ENCODE peak calls at places on chromosomes 12 and 14, in eight cellular contexts. F, Z, B, R, G, Q, M and S are unnamed samples.

GRCh38 chr12:52415870-52416750 is 10.0 kb upstream of the KRT82 start:
- DNase-seq in F (peak), G (no peak), M (peak), Z (no peak), Q (peak), B (no peak), R (no peak), S (no peak)

GRCh38 chr14:37272569-37272968 is 74.8 kb downstream of the MIPOL1 start:
- DNase-seq in M (no peak), F (no peak), Q (no peak), R (no peak), Z (no peak), G (no peak), B (no peak), S (no peak)

GRCh38 chr12:46916796-46917419 is 91.1 kb upstream of the SLC38A4 start:
- DNase-seq in Z (no peak), F (no peak), M (no peak), B (no peak), Q (no peak), G (no peak), R (no peak), S (no peak)

GRCh38 chr14:71642715-71643114 is 289.5 kb upstream of the RGS6 start:
- DNase-seq in B (no peak), Z (no peak), R (no peak), G (no peak), F (no peak), Q (no peak), M (no peak), S (no peak)

GRCh38 chr12:12616512-12617275 is 5.0 kb downstream of the CREBL2 start:
- DNase-seq in F (no peak), Q (no peak), Z (no peak), G (no peak), B (no peak), M (no peak), R (no peak), S (no peak)

GRCh38 chr14:50619569-50620141 is 48.5 kb downstream of the SAV1 start:
- DNase-seq in R (no peak), G (no peak), M (peak), B (peak), Z (no peak), F (no peak), Q (peak), S (no peak)

GRCh38 chr12:19970116-19970515 is 398.2 kb upstream of the PDE3A start:
- DNase-seq in Z (no peak), M (peak), R (no peak), F (peak), G (no peak), B (no peak), Q (no peak), S (no peak)

GRCh38 chr14:89212386-89213235 is 204.4 kb downstream of the FOXN3 start:
- DNase-seq in Z (no peak), F (no peak), R (no peak), G (no peak), Q (no peak), M (no peak), B (no peak), S (no peak)

GRCh38 chr14:97021571-97022171 is 224.5 kb downstream of the VRK1 start:
- DNase-seq in Q (peak), G (no peak), R (no peak), Z (no peak), M (no peak), B (no peak), F (no peak), S (no peak)

GRCh38 chr12:100794441-100795192 is at the start of gene ANO4:
- DNase-seq in G (peak), B (no peak), M (peak), F (no peak), Z (peak), Q (no peak), R (no peak), S (no peak)

GRCh38 chr14:74980398-74980745 is 22.3 kb upstream of the EIF2B2 start:
- DNase-seq in Z (no peak), F (no peak), M (no peak), G (peak), B (no peak), Q (no peak), R (no peak), S (no peak)

GRCh38 chr12:114168061-114168460 is 201.9 kb upstream of the RBM19 start:
- DNase-seq in G (no peak), B (no peak), M (peak), F (no peak), R (no peak), Z (no peak), Q (no peak), S (no peak)

GRCh38 chr12:82874935-82875334 is 188.2 kb downstream of the TMTC2 start:
- DNase-seq in G (no peak), B (no peak), Q (no peak), Z (no peak), F (no peak), M (no peak), R (no peak), S (no peak)

GRCh38 chr12:114396153-114396868 is 9.6 kb downstream of the TBX5 start:
- DNase-seq in F (no peak), B (no peak), G (no peak), Q (no peak), Z (no peak), M (no peak), R (no peak), S (no peak)

GRCh38 chr12:47361389-47362031 is 281.8 kb upstream of the AMIGO2 start:
- DNase-seq in Z (no peak), G (no peak), Q (peak), R (no peak), F (no peak), B (no peak), M (no peak), S (no peak)

GRCh38 chr12:103930787-103931536 is 752 bp downstream of the HSP90B1 start:
- DNase-seq in M (peak), G (no peak), B (no peak), R (no peak), Q (peak), F (no peak), Z (peak), S (no peak)

GRCh38 chr12:58414398-58414871 is 473.1 kb downstream of the ATP23 start:
- DNase-seq in M (peak), Z (no peak), R (no peak), Q (no peak), F (no peak), B (no peak), G (no peak), S (no peak)

GRCh38 chr14:31068235-31068634 is 42.1 kb upstream of the STRN3 start:
- DNase-seq in Z (no peak), G (no peak), B (no peak), R (no peak), Q (no peak), F (no peak), M (peak), S (no peak)

GRCh38 chr12:75892779-75893408 is 138.7 kb downstream of the PHLDA1 start:
- DNase-seq in F (peak), R (no peak), B (no peak), Q (no peak), M (peak), Z (no peak), G (no peak), S (no peak)

GRCh38 chr12:7346571-7347225 is 42.8 kb downstream of the ACSM4 start:
- DNase-seq in B (no peak), G (no peak), M (peak), F (no peak), Q (no peak), Z (no peak), R (no peak), S (no peak)

GRCh38 chr12:95074766-95075165 is 1.3 kb upstream of the NR2C1 start:
- DNase-seq in Q (no peak), R (no peak), M (no peak), F (no peak), G (no peak), Z (no peak), B (no peak), S (no peak)

GRCh38 chr12:95077341-95077740 is 3.9 kb upstream of the NR2C1 start:
- DNase-seq in Z (no peak), F (peak), M (no peak), G (no peak), R (no peak), Q (no peak), B (no peak), S (no peak)

GRCh38 chr12:95073698-95074520 is 491 bp upstream of the NR2C1 start:
- DNase-seq in R (no peak), B (no peak), F (no peak), M (no peak), Q (no peak), G (peak), Z (no peak), S (no peak)

GRCh38 chr12:95070378-95070777 is 3.0 kb downstream of the NR2C1 start:
- DNase-seq in Z (no peak), Q (no peak), F (no peak), G (no peak), R (no peak), M (no peak), B (no peak), S (no peak)

DNA sequence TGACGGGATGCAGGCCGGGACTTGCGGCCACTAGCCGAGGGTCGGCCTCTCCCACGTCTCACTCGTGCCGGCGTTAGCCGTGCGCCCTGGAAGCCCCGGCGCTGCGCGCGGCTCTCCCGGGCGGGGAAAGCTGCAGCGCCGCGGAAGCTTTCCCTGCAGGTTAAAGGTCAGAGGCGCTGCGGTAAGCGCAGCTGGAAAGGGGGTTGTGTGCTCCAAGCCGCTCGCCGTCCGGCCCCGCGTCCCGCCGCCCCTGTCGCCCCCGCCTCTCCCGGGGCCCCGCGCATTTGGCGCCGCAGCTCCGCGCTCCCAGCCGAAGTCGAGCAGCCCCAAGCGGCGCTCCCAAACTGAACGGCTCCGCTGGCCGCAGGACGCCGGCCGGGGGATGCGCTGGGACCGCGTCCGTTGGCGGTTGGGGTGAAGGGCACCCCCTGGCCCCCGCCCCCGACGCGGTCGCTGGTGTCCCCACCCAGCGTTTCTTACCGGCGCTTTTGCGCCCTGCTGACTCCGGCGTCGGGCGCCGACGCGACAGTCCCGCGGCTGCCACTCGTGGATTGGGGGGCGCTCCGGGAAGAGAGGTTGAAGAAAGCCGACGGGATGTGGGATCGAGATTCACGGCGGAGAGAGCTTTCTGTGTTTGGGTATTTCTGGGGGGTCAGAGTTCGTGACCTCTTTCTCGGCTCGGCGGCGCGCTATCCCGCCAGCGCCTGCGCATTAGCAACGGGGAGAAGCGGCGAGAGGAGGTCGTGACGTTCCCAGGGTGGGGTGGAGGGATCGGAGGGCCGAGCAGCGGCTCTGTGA is at the start of gene NR2C1:
- DNase-seq in Q (peak), F (peak), G (peak), R (peak), B (peak), M (peak), Z (peak), S (peak)
- TF ChIP-seq CTCF in Q (no peak), F (no peak), G (no peak), R (no peak), B (no peak), M (no peak), Z (no peak), S (no peak)

GRCh38 chr14:59630281-59630963 is 53.8 kb upstream of the CCDC175 start:
- DNase-seq in G (peak), R (no peak), Q (peak), F (no peak), M (no peak), Z (peak), B (no peak), S (no peak)
- TF ChIP-seq CTCF in G (peak), R (no peak), Q (no peak), F (no peak), M (no peak), Z (no peak), B (no peak), S (no peak)

GRCh38 chr14:103675957-103676356 is 39.3 kb downstream of the XRCC3 start:
- DNase-seq in Q (no peak), B (no peak), R (no peak), F (no peak), Z (no peak), M (no peak), G (no peak), S (no peak)

GRCh38 chr14:103679351-103679750 is 35.9 kb downstream of the XRCC3 start:
- DNase-seq in Q (no peak), M (peak), F (no peak), R (peak), G (no peak), B (no peak), Z (no peak), S (no peak)

GRCh38 chr14:103680491-103681231 is 34.6 kb downstream of the XRCC3 start:
- DNase-seq in Z (no peak), B (no peak), R (no peak), Q (no peak), F (no peak), G (no peak), M (no peak), S (no peak)

GRCh38 chr14:103676881-103677675 is 38.2 kb downstream of the XRCC3 start:
- DNase-seq in G (no peak), M (no peak), R (no peak), B (no peak), F (no peak), Q (no peak), Z (no peak), S (no peak)
- TF ChIP-seq CTCF in G (no peak), M (no peak), R (no peak), B (no peak), F (no peak), Q (no peak), Z (no peak), S (no peak)

DNA sequence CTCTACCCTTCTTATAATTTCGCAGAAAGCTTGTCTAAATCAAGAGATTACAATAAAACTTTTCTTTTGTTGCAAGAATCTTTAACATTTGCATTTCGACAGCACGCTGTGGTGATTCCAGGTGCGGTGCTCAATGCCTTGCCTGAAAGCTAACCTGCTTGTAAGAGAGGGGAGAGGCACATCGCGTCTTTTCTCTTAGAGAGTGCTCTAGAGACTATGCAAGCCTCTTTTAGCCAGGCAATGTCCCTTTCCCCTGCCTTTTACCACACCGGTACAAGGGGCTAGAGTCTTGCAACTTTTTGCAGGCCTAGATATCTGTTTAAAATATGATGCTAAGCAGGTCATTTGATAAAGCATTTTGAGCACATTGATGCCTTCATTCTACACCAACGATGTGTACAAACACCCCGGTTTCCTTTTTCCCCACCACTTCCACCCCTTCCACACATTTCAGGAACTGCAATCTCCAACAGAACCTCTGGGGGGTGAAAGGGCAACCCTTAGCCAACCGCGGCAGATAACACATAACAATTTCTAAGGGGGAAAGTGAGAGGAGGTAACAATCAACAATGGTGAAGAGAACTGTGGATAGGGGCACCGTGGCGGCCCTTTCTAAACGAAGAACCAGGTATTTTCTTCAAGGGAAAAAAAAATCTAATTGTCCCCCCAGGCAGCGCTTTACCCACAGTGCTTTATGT is 1.3 kb downstream of the KITLG start:
- DNase-seq in F (no peak), Q (peak), Z (peak), B (no peak), R (no peak), M (no peak), G (no peak), S (no peak)
- TF ChIP-seq CTCF in F (peak), Q (peak), Z (peak), B (peak), R (no peak), M (peak), G (no peak), S (no peak)

GRCh38 chr12:5889381-5890047 is 55.5 kb downstream of the ANO2 start:
- DNase-seq in M (no peak), Q (peak), B (no peak), Z (no peak), F (no peak), R (no peak), G (no peak), S (no peak)
- TF ChIP-seq CTCF in M (no peak), Q (no peak), B (peak), Z (no peak), F (no peak), R (no peak), G (no peak), S (no peak)

GRCh38 chr12:54036620-54037359 is 3.9 kb downstream of the HOXC5 start:
- DNase-seq in R (no peak), G (no peak), B (no peak), Q (no peak), Z (peak), F (no peak), M (peak), S (no peak)

GRCh38 chr12:54035561-54036377 is 2.9 kb downstream of the HOXC5 start:
- DNase-seq in B (no peak), R (no peak), M (no peak), F (no peak), Q (no peak), G (no peak), Z (peak), S (no peak)

GRCh38 chr12:54038260-54038759 is 5.5 kb downstream of the HOXC5 start:
- DNase-seq in R (no peak), B (no peak), Q (no peak), F (no peak), Z (peak), G (no peak), M (no peak), S (no peak)

GRCh38 chr12:54038760-54039414 is 6.0 kb downstream of the HOXC5 start:
- DNase-seq in Z (peak), Q (no peak), B (no peak), R (no peak), G (no peak), F (no peak), M (no peak), S (no peak)

DNA sequence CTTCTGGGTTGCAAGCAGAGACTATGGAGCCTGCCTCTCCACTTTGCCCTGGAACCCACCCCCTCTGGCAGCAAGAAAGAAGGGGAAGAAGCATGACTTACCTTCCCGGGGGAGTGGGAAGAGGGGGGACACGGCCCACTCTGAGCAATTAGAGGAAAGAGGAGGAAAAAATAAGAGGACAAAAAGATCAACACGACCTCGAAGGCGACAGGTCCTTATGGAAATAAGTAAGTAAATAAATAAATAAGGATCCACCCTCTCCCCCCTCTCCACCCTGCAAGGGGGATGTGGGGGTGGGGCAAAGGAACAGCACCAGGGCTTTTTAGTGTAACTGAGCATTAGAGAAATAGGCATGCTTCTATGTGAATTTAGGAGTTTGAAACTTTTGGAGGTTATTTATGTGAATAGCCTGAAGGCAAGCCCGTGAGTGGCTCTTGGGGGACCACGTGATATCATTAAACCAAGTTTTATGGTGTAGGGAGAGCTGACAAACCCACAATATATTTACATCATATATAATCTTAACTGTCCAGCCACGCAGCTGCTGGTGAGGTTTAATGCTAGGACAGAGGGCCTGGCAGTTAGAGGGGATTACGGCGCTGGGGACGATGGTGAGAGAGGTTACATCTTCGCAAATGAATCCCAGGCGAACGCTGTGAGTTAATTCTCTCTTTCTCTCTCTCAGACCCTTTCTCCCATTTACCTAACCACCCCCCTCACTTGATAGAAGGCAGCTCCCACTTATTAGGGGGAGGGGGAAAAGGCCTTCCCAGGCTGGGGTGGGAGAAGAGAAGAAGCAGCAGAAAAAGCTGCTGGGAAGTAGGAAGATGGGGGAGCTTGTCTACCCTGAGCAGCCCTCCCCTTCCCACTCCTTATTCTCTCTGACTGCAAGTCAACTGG is 4.8 kb downstream of the HOXC5 start:
- DNase-seq in Z (peak), R (no peak), B (no peak), G (no peak), M (no peak), Q (no peak), F (no peak), S (no peak)
- TF ChIP-seq CTCF in Z (no peak), R (no peak), B (no peak), G (no peak), M (no peak), Q (no peak), F (no peak), S (no peak)